ENCODE peak calls at places on chromosome 15, in six cellular contexts. N, Q, E, I, D and S are unnamed samples.

GRCh38 chr15:98794211-98794610 is 145.9 kb downstream of the IGF1R start:
- DNase-seq in I (no peak), D (no peak), N (no peak), Q (no peak), E (no peak), S (no peak)

GRCh38 chr15:40809051-40809450 is 1.8 kb upstream of the DNAJC17 start:
- DNase-seq in Q (no peak), E (no peak), I (no peak), N (no peak), D (no peak), S (no peak)

GRCh38 chr15:74788716-74789151 is 6.9 kb downstream of the CSK start:
- DNase-seq in D (no peak), N (no peak), Q (no peak), E (no peak), I (no peak), S (no peak)

GRCh38 chr15:72614810-72615532 is 39.5 kb upstream of the GOLGA6B start:
- DNase-seq in I (no peak), Q (no peak), D (no peak), E (no peak), N (no peak), S (no peak)

GRCh38 chr15:50891159-50891558 is 17.3 kb upstream of the AP4E1 start:
- DNase-seq in D (no peak), I (no peak), E (no peak), N (no peak), Q (no peak), S (no peak)

GRCh38 chr15:92510163-92510882 is 116.6 kb downstream of the ST8SIA2 start:
- DNase-seq in E (no peak), D (peak; percentile 67), Q (no peak), I (peak; percentile 54), N (peak; percentile 72), S (peak; percentile 66)

GRCh38 chr15:65008989-65009388 is 19.3 kb upstream of the SPG21 start:
- DNase-seq in N (no peak), E (no peak), I (no peak), D (no peak), Q (no peak), S (no peak)

GRCh38 chr15:90659481-90659880 is 57.7 kb upstream of the BLM start:
- DNase-seq in D (no peak), Q (no peak), N (no peak), I (no peak), E (no peak), S (no peak)

GRCh38 chr15:62610499-62610898 is 432.0 kb upstream of the TPM1 start:
- DNase-seq in I (no peak), N (no peak), Q (no peak), E (no peak), D (no peak), S (no peak)

GRCh38 chr15:86916671-86917450 is 837.2 kb downstream of the AGBL1 start:
- DNase-seq in Q (no peak), D (no peak), E (peak; percentile 8), N (no peak), I (no peak), S (no peak)

GRCh38 chr15:72042865-72043264 is 75.1 kb downstream of the MYO9A start:
- DNase-seq in I (no peak), D (no peak), Q (no peak), E (no peak), N (no peak), S (no peak)

GRCh38 chr15:94056314-94056713 is 175.0 kb upstream of the MCTP2 start:
- DNase-seq in Q (peak; percentile 60), D (no peak), E (peak; percentile 91), N (no peak), I (no peak), S (no peak)

GRCh38 chr15:31263751-31264533 is 62.7 kb upstream of the KLF13 start:
- DNase-seq in E (no peak), Q (no peak), D (peak; percentile 48), I (no peak), N (peak; percentile 24), S (no peak)

GRCh38 chr15:70035719-70036077 is 62.0 kb downstream of the TLE3 start:
- DNase-seq in D (no peak), E (no peak), Q (no peak), N (no peak), I (no peak), S (no peak)

DNA sequence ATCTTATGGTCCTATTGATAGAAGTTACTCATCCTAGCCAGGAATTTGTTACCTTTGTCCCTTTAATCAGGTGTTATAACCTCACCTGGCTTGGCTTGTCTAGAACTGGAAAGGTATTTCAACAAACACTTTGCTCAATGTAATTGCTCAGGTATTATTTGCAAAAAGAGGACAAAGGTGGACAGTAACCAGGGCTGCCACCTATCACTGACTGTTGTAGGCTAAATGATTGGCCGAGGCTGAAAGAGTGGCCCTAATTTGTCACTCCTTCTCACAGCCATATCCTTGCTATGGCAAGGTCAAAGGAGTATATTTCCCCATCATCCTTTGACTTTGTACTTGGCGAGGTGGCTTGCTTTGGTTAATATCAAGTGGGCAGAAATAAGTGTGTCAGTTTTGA is 2.7 kb upstream of the SELENOS start:
- DNase-seq in E (no peak), Q (no peak), N (no peak), D (no peak), I (no peak), S (no peak)
- H3K14ac ChIP-seq in E (no peak overlapping the region), Q (no peak overlapping the region), N (no peak overlapping the region), D (no peak overlapping the region), I (no peak overlapping the region), S (no peak overlapping the region)

GRCh38 chr15:37028609-37029287 is 71.6 kb downstream of the MEIS2 start:
- DNase-seq in D (peak; percentile 26), I (no peak), N (no peak), E (peak; percentile 67), Q (peak; percentile 42), S (no peak)
- H3K4me1 ChIP-seq in D (no peaks in the 10 kb centered on the region), I (no peaks in the 10 kb centered on the region), N (peaks cover 5% of the 10 kb centered on the region), E (peaks cover 1% of the 10 kb centered on the region), Q (peaks cover 7% of the 10 kb centered on the region), S (peaks cover 7% of the 10 kb centered on the region)

DNA sequence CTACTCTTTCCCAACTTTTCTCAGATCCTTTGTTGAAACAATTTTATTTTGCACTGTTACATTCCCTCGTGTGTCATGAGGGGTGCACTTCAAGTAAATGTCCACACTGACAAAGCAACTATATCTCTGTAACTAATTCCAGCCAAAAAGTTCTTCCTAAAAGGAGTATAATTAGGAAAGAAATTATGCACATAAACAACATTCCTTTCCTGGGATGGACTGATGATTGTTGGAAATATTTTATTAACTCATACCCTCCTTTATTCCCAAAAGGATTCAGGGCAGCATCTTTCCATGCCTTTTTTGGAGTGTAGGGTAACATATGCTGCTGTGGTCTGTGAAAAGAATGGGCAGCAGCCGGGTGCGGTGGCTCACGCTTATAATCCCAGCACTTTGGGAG is 426.1 kb upstream of the THBS1 start:
- DNase-seq in Q (no peak), I (no peak), D (no peak), E (no peak), N (no peak), S (no peak)
- H3K14ac ChIP-seq in Q (no peak overlapping the region), I (no peak overlapping the region), D (no peak overlapping the region), E (no peak overlapping the region), N (no peak overlapping the region), S (no peak overlapping the region)

DNA sequence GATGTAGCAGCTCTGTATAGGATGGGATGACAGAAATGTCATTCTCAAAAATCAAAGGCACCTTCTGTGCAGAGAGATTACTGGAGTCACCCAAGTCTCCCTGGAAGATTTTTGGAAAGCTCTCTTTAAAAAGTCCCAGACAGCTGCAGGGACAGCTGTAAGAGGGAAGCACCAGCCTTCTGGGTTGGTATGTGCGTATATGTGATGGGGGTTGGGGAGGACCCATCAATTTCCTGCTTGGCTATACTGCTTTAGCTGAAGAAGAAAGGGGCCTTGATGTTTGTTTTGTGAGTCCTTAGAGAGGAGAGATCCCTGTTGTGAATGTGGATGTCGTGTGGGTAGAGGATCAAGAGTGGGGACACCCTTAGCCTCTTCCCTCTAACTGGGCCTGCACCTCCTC is 5.4 kb upstream of the SEC11A start:
- DNase-seq in E (no peak), I (no peak), Q (no peak), N (no peak), D (no peak), S (no peak)
- H3K4me1 ChIP-seq in E (peaks cover 2% of the 10 kb centered on the region), I (no peaks in the 10 kb centered on the region), Q (peaks cover 4% of the 10 kb centered on the region), N (no peaks in the 10 kb centered on the region), D (peaks cover 3% of the 10 kb centered on the region), S (peaks cover 4% of the 10 kb centered on the region)

GRCh38 chr15:48785195-48785594 is 25.7 kb downstream of the CEP152 start:
- DNase-seq in D (no peak), N (no peak), E (no peak), Q (no peak), I (no peak), S (no peak)
- H3K14ac ChIP-seq in D (no peak overlapping the region), N (no peak overlapping the region), E (no peak overlapping the region), Q (no peak overlapping the region), I (no peak overlapping the region), S (no peak overlapping the region)

GRCh38 chr15:41877631-41878354 is 16.1 kb downstream of the SPTBN5 start:
- DNase-seq in E (no peak), Q (no peak), D (no peak), N (no peak), I (no peak), S (no peak)
- H3K4me1 ChIP-seq in E (peaks cover 16% of the 10 kb centered on the region), Q (peaks cover 2% of the 10 kb centered on the region), D (peaks cover 10% of the 10 kb centered on the region), N (no peaks in the 10 kb centered on the region), I (no peaks in the 10 kb centered on the region), S (peaks cover 8% of the 10 kb centered on the region)

GRCh38 chr15:77395013-77395774 is 24.7 kb downstream of the PEAK1 start:
- DNase-seq in E (no peak), Q (no peak), I (no peak), N (no peak), D (no peak), S (no peak)

GRCh38 chr15:77396692-77397091 is 23.2 kb downstream of the PEAK1 start:
- DNase-seq in D (no peak), I (no peak), E (no peak), N (no peak), Q (no peak), S (no peak)

GRCh38 chr15:77400258-77400657 is 19.6 kb downstream of the PEAK1 start:
- DNase-seq in D (no peak), I (no peak), N (no peak), E (no peak), Q (no peak), S (no peak)

GRCh38 chr15:77402740-77403379 is 17.0 kb downstream of the PEAK1 start:
- DNase-seq in D (no peak), N (no peak), I (no peak), E (peak; percentile 66), Q (peak; percentile 90), S (no peak)

GRCh38 chr15:77398927-77399326 is 21.0 kb downstream of the PEAK1 start:
- DNase-seq in I (no peak), N (no peak), E (no peak), D (no peak), Q (no peak), S (no peak)
- H3K14ac ChIP-seq in I (no peak overlapping the region), N (no peak overlapping the region), E (no peak overlapping the region), D (no peak overlapping the region), Q (no peak overlapping the region), S (no peak overlapping the region)

DNA sequence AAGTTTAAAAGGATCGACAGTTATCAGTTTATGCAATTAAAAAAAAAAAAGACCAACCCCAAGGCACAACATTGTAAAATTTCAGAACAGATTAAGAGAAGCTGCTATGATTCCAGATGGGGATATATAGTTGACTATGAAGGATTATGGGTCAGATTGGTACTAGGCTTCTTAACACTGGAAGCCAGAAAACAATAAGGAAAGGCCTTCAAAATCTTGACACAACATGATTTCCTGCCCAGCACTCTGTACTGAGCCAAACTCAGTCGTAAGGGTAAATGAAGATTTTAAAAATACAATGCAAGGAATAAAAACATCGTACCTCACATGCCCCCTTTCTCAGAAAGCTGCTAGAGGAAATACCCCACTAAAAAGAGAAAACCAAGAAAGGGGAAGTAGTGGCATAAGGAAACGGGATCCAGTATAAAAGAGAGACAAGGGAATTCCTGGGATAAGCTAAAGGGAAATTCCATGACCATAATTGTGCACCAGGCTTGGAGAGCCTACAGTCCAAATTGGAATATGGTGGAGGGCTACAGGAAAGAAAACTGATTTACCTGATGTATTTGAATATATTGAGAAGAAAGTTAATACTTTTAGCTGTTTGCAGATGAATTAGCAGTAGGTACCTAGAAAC is 27.9 kb downstream of the PIAS1 start:
- DNase-seq in I (no peak), D (no peak), E (no peak), Q (no peak), N (no peak), S (no peak)
- H3K4me1 ChIP-seq in I (no peaks in the 10 kb centered on the region), D (no peaks in the 10 kb centered on the region), E (no peaks in the 10 kb centered on the region), Q (no peaks in the 10 kb centered on the region), N (no peaks in the 10 kb centered on the region), S (peaks cover 7% of the 10 kb centered on the region)